ENCODE peak calls at places on chromosomes 1 and 21, in six cellular contexts. U is IMR-90, N is HCT116, P is A549, I is stomach, R is thyroid gland. Y is an unnamed sample.

GRCh38 chr21:44592446-44593365 is at the start of gene KRTAP10-6:
- DNase-seq in U (no peak), N (no peak), P (no peak), I (no peak), R (no peak), Y (no peak)

GRCh38 chr1:111778541-111779051 is 22.9 kb downstream of the DDX20 start:
- DNase-seq in U (no peak), N (no peak), P (no peak), I (no peak), R (no peak), Y (no peak)

GRCh38 chr1:234743866-234744581 is 134.0 kb upstream of the IRF2BP2 start:
- DNase-seq in U (peak), N (no peak), P (no peak), I (no peak), R (peak), Y (no peak)

GRCh38 chr21:32328595-32328994 is 29.9 kb downstream of the MRAP start:
- DNase-seq in U (peak), N (no peak), P (no peak), I (no peak), R (no peak), Y (no peak)

GRCh38 chr1:114780344-114781226 is at the start of gene SIKE1:
- DNase-seq in U (peak), N (peak), P (peak), I (peak), R (peak), Y (peak)

GRCh38 chr1:204962742-204963632 is 80.0 kb upstream of the CNTN2 start:
- DNase-seq in U (no peak), N (no peak), P (no peak), I (no peak), R (no peak), Y (no peak)

GRCh38 chr1:153752561-153753195 is 22.5 kb upstream of the SLC27A3 start:
- DNase-seq in U (peak), N (no peak), P (no peak), I (no peak), R (no peak), Y (no peak)

GRCh38 chr1:178955391-178955954 is 70.2 kb upstream of the FAM20B start:
- DNase-seq in U (no peak), N (no peak), P (no peak), I (no peak), R (no peak), Y (no peak)

GRCh38 chr1:227759345-227760300 is 24.4 kb downstream of the SNAP47 start:
- DNase-seq in U (peak), N (no peak), P (no peak), I (no peak), R (no peak), Y (no peak)

GRCh38 chr1:165543651-165544452 is at the start of gene LRRC52:
- DNase-seq in U (no peak), N (no peak), P (no peak), I (peak), R (peak), Y (peak)

GRCh38 chr1:109849670-109850069 is 61.0 kb upstream of the CSF1 start:
- DNase-seq in U (no peak), N (no peak), P (no peak), I (no peak), R (no peak), Y (no peak)

GRCh38 chr1:218600968-218601367 is 255.8 kb downstream of the TGFB2 start:
- DNase-seq in U (no peak), N (no peak), P (no peak), I (no peak), R (no peak), Y (no peak)
- TF ChIP-seq POLR2A in U (no peak), N (no peak), P (no peak), I (no peak), R (no peak), Y (no peak)

GRCh38 chr1:1601564-1602320 is 1.8 kb upstream of the FNDC10 start:
- DNase-seq in U (no peak), N (no peak), P (no peak), I (no peak), R (no peak), Y (no peak)

GRCh38 chr1:1600861-1601563 is 1.1 kb upstream of the FNDC10 start:
- DNase-seq in U (no peak), N (no peak), P (no peak), I (no peak), R (no peak), Y (no peak)

GRCh38 chr1:1598720-1599029 is 1.3 kb downstream of the FNDC10 start:
- DNase-seq in U (no peak), N (no peak), P (no peak), I (no peak), R (no peak), Y (no peak)

GRCh38 chr1:1599030-1599916 is 662 bp downstream of the FNDC10 start:
- DNase-seq in U (peak), N (no peak), P (no peak), I (no peak), R (peak), Y (no peak)

DNA sequence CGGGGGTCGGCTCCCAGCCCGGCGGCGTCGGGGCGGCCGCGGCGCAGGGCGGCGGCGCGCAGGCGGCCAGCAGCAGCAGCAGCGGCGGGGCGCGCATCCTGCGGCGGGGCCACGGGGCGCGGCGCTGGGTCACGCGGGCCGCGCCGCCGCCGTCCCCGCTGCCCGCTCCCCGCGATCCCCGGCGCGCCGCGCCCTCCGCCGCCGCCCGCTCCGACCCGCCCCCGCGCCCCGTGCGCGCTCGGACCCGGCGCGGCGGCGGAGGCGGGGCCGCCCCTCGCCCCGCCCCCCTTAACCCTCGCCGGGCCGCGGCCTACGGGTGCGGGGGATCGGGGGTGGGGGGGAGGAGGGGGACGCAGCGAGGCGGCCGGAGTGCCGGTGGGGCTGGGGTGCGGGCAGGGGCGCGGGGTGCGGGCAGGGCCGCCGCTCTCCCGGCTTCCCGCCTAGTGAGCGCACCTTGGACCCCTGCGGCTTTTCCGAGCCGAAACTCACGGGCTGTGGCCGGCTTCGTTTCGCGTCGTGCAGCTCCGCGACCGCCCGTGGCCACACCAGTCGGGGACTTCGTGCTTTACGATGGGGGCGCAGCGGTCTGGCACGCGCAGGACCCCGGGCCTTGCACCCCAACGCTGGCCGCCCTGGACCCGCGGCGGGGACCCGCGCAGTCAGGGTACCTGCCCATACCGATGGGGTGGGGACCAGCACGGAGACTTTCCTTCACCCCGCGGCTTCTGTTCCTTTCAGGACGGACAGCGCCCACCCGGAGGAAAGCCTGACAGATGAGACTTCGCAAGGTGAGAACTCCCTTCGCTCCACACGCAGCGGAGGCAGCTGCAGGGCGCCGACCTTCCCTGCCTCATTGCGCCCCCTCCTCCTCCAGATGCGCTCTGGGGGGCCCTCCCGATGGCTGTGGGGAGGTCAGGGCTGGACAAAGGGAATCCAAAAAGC is at the start of gene FNDC10:
- DNase-seq in U (no peak), N (no peak), P (no peak), I (no peak), R (no peak), Y (no peak)
- H3K4me3 ChIP-seq in U (peak), N (peak), P (peak), I (peak), R (peak), Y (peak)

GRCh38 chr1:192573499-192573898 is 2.1 kb upstream of the RGS1 start:
- DNase-seq in U (peak), N (no peak), P (no peak), I (no peak), R (peak), Y (no peak)
- H3K27ac ChIP-seq in U (no peak), N (no peak), P (no peak), I (no peak), R (no peak), Y (no peak)

GRCh38 chr21:36113647-36114428 is 21.0 kb upstream of the CBR3 start:
- DNase-seq in U (no peak), N (no peak), P (no peak), I (peak), R (no peak), Y (peak)
- TF ChIP-seq POLR2A in U (no peak), N (no peak), P (no peak), I (no peak), R (no peak), Y (no peak)

GRCh38 chr1:231751624-231751897 is 125.0 kb downstream of the DISC1 start:
- DNase-seq in U (no peak), N (no peak), P (no peak), I (no peak), R (no peak), Y (no peak)

GRCh38 chr1:231757101-231757404 is 130.5 kb downstream of the DISC1 start:
- DNase-seq in U (no peak), N (peak), P (no peak), I (no peak), R (no peak), Y (no peak)

GRCh38 chr1:231750818-231751623 is 124.4 kb downstream of the DISC1 start:
- DNase-seq in U (no peak), N (no peak), P (no peak), I (no peak), R (no peak), Y (no peak)

GRCh38 chr1:231750296-231750695 is 123.7 kb downstream of the DISC1 start:
- DNase-seq in U (no peak), N (no peak), P (no peak), I (no peak), R (no peak), Y (no peak)

GRCh38 chr1:231753313-231753712 is 126.7 kb downstream of the DISC1 start:
- DNase-seq in U (no peak), N (no peak), P (no peak), I (no peak), R (no peak), Y (no peak)
- H3K4me3 ChIP-seq in U (no peak), N (no peak), P (no peak), I (no peak), R (no peak), Y (no peak)

DNA sequence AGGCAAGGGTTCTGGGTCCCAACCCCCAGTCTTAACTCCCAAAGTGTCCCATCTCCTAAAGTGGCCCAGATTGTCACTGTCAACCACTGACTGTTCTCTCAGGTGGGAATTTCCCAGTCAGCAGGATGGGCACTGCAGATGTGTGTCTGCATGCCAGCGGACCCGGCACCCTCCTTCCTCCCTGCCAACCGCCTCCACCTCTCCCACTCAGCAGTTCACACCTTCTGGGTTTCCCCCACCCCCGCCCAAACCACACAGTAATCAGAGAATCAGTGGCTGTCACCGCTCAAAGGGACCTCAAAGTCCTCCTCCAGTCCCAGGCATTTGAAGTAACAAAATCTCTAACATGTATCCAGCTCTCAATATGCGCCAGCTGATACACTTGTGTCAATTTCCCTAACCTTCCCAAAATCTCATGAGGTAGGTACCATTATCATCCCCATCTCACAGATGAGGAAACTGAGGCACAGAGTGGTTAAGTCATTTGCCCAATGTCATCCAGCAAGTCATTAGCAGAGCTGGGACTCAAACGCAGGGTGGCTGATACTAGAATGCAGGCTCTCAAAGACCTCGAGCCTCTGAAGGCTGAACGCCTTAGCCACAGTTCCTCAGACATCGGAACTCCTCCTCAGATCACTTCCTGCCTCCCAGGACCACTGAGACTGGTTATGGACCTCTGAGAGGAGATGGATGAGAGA is 4.8 kb downstream of the RUNX3 start:
- DNase-seq in U (no peak), N (no peak), P (no peak), I (no peak), R (no peak), Y (no peak)
- H3K27ac ChIP-seq in U (no peak), N (no peak), P (no peak), I (no peak), R (no peak), Y (no peak)

Y was measured in prostate gland.